ENCODE peak calls at places on chromosome 12, in eight cellular contexts. N is heart right ventricle, C is esophagus squamous epithelium, J is tibial artery, I is left ventricle myocardium inferior, Z is lower lobe of right lung, Q is PC-3, U is ovary. V is an unnamed sample. For H3K36me3, the result is how much of the 10 kb centered on the place peaks cover.

GRCh38 chr12:66139328-66139727 is 8.8 kb upstream of the LLPH start:
- DNase-seq in N (no peak), C (no peak), J (no peak), I (no peak), Z (no peak), Q (no peak), U (no peak), V (no peak)

GRCh38 chr12:112183141-112183581 is 57.8 kb downstream of the TRAFD1 start:
- DNase-seq in N (no peak), C (no peak), J (no peak), I (no peak), Z (no peak), Q (no peak), U (no peak), V (no peak)

GRCh38 chr12:481422-481821 is 21.7 kb downstream of the B4GALNT3 start:
- DNase-seq in N (peak), C (no peak), J (peak), I (peak), Z (no peak), Q (no peak), U (peak), V (no peak)

GRCh38 chr12:22282283-22282682 is 52.2 kb downstream of the ST8SIA1 start:
- DNase-seq in N (no peak), C (no peak), J (no peak), I (no peak), Z (no peak), Q (peak), U (no peak), V (no peak)

GRCh38 chr12:11771895-11772502 is 122.5 kb downstream of the ETV6 start:
- DNase-seq in N (no peak), C (no peak), J (no peak), I (no peak), Z (no peak), Q (peak), U (no peak), V (no peak)

GRCh38 chr12:65602579-65603295 is 221.5 kb upstream of the HMGA2 start:
- DNase-seq in N (peak), C (peak), J (peak), I (peak), Z (peak), Q (peak), U (peak), V (peak)

GRCh38 chr12:115569694-115570093 is 707.8 kb downstream of the MED13L start:
- DNase-seq in N (no peak), C (no peak), J (no peak), I (no peak), Z (no peak), Q (no peak), U (no peak), V (no peak)

GRCh38 chr12:6092784-6093722 is 31.4 kb downstream of the VWF start:
- DNase-seq in N (no peak), C (no peak), J (peak), I (no peak), Z (peak), Q (peak), U (no peak), V (peak)

GRCh38 chr12:7907009-7907408 is 29.0 kb downstream of the SLC2A3 start:
- DNase-seq in N (peak), C (no peak), J (no peak), I (no peak), Z (no peak), Q (peak), U (no peak), V (no peak)

GRCh38 chr12:65414526-65414925 is 136.0 kb downstream of the MSRB3 start:
- DNase-seq in N (no peak), C (no peak), J (no peak), I (no peak), Z (no peak), Q (no peak), U (no peak), V (no peak)

GRCh38 chr12:80412343-80412953 is 31.6 kb upstream of the PTPRQ start:
- DNase-seq in N (peak), C (no peak), J (no peak), I (no peak), Z (no peak), Q (peak), U (no peak), V (no peak)

GRCh38 chr12:18141583-18141982 is 51.6 kb upstream of the RERGL start:
- DNase-seq in N (no peak), C (no peak), J (no peak), I (no peak), Z (no peak), Q (peak), U (no peak), V (no peak)

GRCh38 chr12:42332301-42332894 is 6.4 kb downstream of the PPHLN1 start:
- DNase-seq in N (peak), C (no peak), J (no peak), I (no peak), Z (no peak), Q (peak), U (no peak), V (no peak)

GRCh38 chr12:57625261-57626032 is 7.6 kb downstream of the B4GALNT1 start:
- DNase-seq in N (no peak), C (no peak), J (no peak), I (no peak), Z (no peak), Q (no peak), U (no peak), V (no peak)

GRCh38 chr12:32197421-32197820 is 90.8 kb downstream of the BICD1 start:
- DNase-seq in N (no peak), C (no peak), J (no peak), I (no peak), Z (no peak), Q (no peak), U (no peak), V (no peak)

GRCh38 chr12:13171921-13172859 is 24.3 kb upstream of the EMP1 start:
- DNase-seq in N (no peak), C (no peak), J (no peak), I (no peak), Z (no peak), Q (peak), U (no peak), V (no peak)

GRCh38 chr12:66241061-66242043 is 52.3 kb downstream of the IRAK3 start:
- DNase-seq in N (no peak), C (no peak), J (no peak), I (no peak), Z (no peak), Q (peak), U (no peak), V (no peak)

GRCh38 chr12:52865090-52865944 is 16.5 kb upstream of the KRT78 start:
- DNase-seq in N (peak), C (no peak), J (no peak), I (peak), Z (peak), Q (peak), U (peak), V (peak)

GRCh38 chr12:4526923-4527546 is 11.7 kb upstream of the RAD51AP1 start:
- DNase-seq in N (no peak), C (no peak), J (no peak), I (no peak), Z (no peak), Q (peak), U (no peak), V (no peak)

GRCh38 chr12:60522684-60523083 is 926.9 kb downstream of the SLC16A7 start:
- DNase-seq in N (no peak), C (no peak), J (no peak), I (no peak), Z (no peak), Q (no peak), U (no peak), V (no peak)

GRCh38 chr12:50739611-50740010 is 24.3 kb upstream of the ATF1 start:
- DNase-seq in N (no peak), C (no peak), J (no peak), I (no peak), Z (no peak), Q (peak), U (no peak), V (no peak)

GRCh38 chr12:94023879-94024278 is 124.5 kb upstream of the PLXNC1 start:
- DNase-seq in N (no peak), C (no peak), J (no peak), I (no peak), Z (no peak), Q (no peak), U (no peak), V (no peak)

GRCh38 chr12:124940393-124941169 is 26.1 kb upstream of the UBC start:
- DNase-seq in N (peak), C (no peak), J (peak), I (peak), Z (peak), Q (peak), U (peak), V (peak)

GRCh38 chr12:64714551-64714968 is 44.6 kb downstream of the GNS start:
- DNase-seq in N (no peak), C (no peak), J (no peak), I (no peak), Z (no peak), Q (no peak), U (no peak), V (no peak)

GRCh38 chr12:56593909-56594621 is 36.1 kb downstream of the BAZ2A start:
- DNase-seq in N (peak), C (no peak), J (peak), I (no peak), Z (no peak), Q (peak), U (peak), V (no peak)

GRCh38 chr12:66131067-66131688 is 628 bp upstream of the LLPH start:
- DNase-seq in N (no peak), C (no peak), J (no peak), I (no peak), Z (no peak), Q (no peak), U (no peak), V (no peak)

DNA sequence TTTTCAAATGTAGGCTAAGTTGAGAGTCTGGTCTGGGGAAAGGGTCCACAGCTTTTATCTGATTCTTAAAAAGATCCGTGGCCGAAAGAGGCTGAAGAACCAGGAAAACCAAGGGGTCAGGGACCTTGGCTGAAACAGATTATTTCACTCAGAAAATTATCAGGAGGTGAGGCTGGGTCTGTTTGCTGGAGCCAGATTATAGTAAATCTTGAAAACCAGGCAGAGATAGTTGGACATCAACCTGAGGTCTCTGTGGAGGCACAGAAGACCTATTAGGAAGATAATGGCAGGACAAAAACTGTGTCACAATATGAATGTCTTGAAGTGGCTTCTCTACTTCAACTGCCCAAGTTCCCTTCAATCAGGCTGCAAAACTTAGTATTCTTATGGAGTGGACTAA is 1.6 kb upstream of the MED21 start:
- DNase-seq in N (no peak), C (no peak), J (no peak), I (no peak), Z (no peak), Q (no peak), U (no peak), V (no peak)
- H3K27ac ChIP-seq in N (no peak), C (peak), J (no peak), I (no peak), Z (no peak), Q (no peak), U (no peak), V (peak)

DNA sequence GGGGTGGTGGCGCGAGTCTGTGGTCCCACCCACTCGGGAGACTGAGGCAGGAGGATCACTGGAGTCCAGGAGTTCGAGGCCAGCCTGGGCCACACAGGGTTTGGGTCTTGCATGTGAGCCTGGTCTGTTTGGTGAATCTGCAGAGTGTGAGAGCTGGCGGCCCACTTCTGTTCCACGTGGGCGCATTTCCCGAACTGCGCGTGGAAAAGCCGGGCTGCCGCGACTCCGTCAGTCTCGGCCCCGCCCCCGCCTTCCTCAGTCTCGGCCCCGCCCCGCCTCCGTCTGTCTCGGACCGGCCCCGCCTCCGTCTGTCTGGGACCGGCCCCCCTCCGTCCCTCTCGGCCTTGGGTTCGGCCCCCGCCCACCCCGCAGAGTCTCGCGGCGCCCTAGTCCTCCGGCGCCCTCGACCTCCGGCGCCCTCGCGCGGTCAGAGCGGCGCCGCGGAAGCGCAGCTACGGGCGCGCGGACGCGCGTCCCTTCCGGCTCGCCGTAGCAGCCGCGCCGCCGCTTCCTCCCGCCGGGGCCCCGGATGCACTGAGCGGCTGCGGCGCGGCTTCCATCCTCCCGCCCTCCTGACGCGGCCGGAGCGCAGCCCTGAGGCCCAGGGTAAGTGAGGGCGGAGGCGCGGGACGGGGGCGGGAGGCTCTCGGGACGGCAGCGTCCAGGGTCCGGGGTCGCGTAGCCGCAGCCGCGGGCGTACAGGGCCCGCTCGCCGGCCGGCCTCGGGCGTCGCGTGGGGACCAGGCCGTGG is at the start of gene EP400:
- DNase-seq in N (peak), C (peak), J (peak), I (peak), Z (peak), Q (peak), U (peak), V (peak)
- TF ChIP-seq CTCF in N (peak), C (peak), J (peak), I (peak), Z (peak), Q (peak), U (no peak), V (peak)

DNA sequence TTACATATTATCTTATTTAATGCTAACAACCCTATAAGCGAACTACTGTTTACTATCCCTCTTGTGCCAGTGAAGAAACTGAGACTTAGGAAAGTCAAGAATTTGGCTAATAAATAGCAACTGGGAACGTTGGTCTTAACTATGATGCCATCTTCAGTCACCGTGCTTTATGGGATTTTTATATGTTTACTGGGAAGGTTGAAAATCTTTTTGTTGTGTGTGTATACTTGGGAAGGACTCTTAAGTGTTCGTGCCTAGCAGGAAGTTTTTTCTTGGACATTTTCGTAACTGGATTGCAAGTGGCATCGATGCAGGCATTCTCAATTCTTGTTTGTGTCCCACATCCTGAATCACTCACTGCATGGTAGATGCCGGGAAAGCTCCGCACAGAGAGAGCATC is 9.4 kb downstream of the SFSWAP start:
- DNase-seq in N (no peak), C (no peak), J (no peak), I (no peak), Z (no peak), Q (peak), U (no peak), V (no peak)
- H3K36me3 ChIP-seq in N (under half), C (half or more), J (half or more), I (half or more), Z (half or more), Q (half or more), U (under half), V (half or more)

DNA sequence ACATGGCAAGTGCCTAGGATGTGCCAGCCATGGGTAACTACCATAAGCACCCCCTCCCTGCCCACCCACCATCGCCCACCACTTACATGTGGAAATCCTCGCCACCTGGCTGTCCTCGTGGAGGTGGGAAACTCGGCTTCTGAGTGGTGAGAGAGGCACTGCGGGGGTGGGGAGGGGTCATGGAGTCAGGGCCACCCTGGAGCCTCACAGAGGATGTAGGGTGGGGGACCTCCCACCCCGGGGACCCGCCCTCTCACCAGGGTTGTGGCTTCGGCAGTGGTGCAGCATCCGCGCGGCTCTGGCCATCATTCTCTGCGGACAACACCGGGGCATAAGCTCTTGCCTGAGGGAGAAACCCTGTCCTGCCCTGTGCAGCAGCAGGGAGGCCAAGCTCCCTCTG is 12.6 kb upstream of the ENDOU start:
- DNase-seq in N (no peak), C (no peak), J (no peak), I (no peak), Z (no peak), Q (no peak), U (peak), V (no peak)
- H3K27ac ChIP-seq in N (peak), C (peak), J (peak), I (peak), Z (peak), Q (no peak), U (peak), V (no peak)

DNA sequence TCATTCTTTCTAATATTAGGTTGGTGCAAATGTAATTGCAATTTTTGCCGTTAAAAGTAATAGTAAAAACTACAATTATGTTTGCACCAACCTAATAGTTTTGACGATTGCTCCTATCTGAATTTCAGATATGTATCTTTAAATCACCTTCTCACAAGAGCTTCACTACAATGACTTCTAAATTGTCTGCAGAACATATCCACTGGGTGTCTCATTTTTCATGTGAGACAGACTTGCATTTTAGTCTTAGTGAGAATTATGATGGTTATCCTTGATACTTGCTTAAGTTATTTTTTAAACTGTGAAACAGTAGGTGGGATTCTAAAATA is 84.6 kb downstream of the ITPR2 start:
- DNase-seq in N (no peak), C (no peak), J (no peak), I (no peak), Z (no peak), Q (no peak), U (no peak), V (no peak)
- TF ChIP-seq CTCF in N (no peak), C (no peak), J (no peak), I (no peak), Z (no peak), Q (no peak), U (no peak), V (no peak)

GRCh38 chr12:39897315-39897714 is 208.6 kb downstream of the SLC2A13 start:
- DNase-seq in N (no peak), C (no peak), J (no peak), I (no peak), Z (no peak), Q (no peak), U (no peak), V (no peak)
- H3K36me3 ChIP-seq in N (under half), C (under half), J (under half), I (under half), Z (under half), Q (under half), U (under half), V (under half)

GRCh38 chr12:118058881-118059644 is 1.9 kb downstream of the WSB2 start:
- DNase-seq in N (no peak), C (no peak), J (no peak), I (no peak), Z (no peak), Q (peak), U (no peak), V (no peak)
- H3K27ac ChIP-seq in N (peak), C (peak), J (peak), I (peak), Z (peak), Q (peak), U (peak), V (peak)

DNA sequence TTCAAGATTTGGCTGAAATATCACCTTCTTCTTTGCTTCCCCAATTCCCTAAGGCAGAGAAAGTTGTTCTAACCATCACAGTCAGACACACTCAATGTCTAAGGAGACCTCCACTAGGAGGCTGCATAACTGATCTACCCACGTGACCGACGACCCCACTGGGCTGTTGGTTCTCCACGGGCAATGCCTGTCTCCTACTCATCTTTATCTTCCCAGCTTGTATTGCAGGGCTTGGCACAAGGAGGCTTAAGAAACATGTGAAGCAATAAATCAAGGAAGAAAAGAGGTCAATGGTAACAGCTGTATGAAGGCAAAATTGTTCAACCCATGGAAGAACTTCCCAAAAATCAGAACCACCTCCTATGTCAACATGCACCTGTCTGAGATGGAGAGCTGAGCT is 27.1 kb downstream of the NT5DC3 start:
- DNase-seq in N (no peak), C (no peak), J (no peak), I (no peak), Z (no peak), Q (no peak), U (no peak), V (no peak)
- TF ChIP-seq CTCF in N (no peak), C (no peak), J (no peak), I (no peak), Z (no peak), Q (no peak), U (no peak), V (no peak)